ENCODE peak calls at places on chromosomes 16 and 17, in six cellular contexts. A, J, W, T, C and G are unnamed samples. For H3K4me1, the result is how much of the 10 kb centered on the place peaks cover.

GRCh38 chr17:14161419-14161818 is 75.2 kb downstream of the CDRT15 start:
- DNase-seq in A (no peak), J (no peak), W (no peak), T (no peak), C (no peak), G (no peak)

GRCh38 chr16:17358846-17359245 is 111.9 kb downstream of the XYLT1 start:
- DNase-seq in A (no peak), J (no peak), W (no peak), T (no peak), C (no peak), G (no peak)

GRCh38 chr17:36070427-36070826 is 6.4 kb downstream of the CCL18 start:
- DNase-seq in A (no peak), J (no peak), W (no peak), T (no peak), C (no peak), G (no peak)

GRCh38 chr16:35560637-35560984 is 2101.2 kb downstream of the TP53TG3F start:
- DNase-seq in A (no peak), J (no peak), W (no peak), T (no peak), C (no peak), G (no peak)

GRCh38 chr16:81630632-81631026 is 148.5 kb upstream of the PLCG2 start:
- DNase-seq in A (no peak), J (no peak), W (no peak), T (no peak), C (no peak), G (no peak)

GRCh38 chr16:80680839-80681238 is 123.6 kb downstream of the CDYL2 start:
- DNase-seq in A (no peak), J (no peak), W (peak), T (no peak), C (no peak), G (no peak)

GRCh38 chr17:21297026-21297520 is 12.6 kb downstream of the MAP2K3 start:
- DNase-seq in A (no peak), J (no peak), W (no peak), T (no peak), C (no peak), G (no peak)

GRCh38 chr17:35315283-35315682 is 58.1 kb downstream of the SLFN11 start:
- DNase-seq in A (peak), J (peak), W (no peak), T (no peak), C (no peak), G (peak)

GRCh38 chr17:48757524-48757961 is 29.0 kb upstream of the HOXB13 start:
- DNase-seq in A (no peak), J (no peak), W (no peak), T (peak), C (no peak), G (no peak)

DNA sequence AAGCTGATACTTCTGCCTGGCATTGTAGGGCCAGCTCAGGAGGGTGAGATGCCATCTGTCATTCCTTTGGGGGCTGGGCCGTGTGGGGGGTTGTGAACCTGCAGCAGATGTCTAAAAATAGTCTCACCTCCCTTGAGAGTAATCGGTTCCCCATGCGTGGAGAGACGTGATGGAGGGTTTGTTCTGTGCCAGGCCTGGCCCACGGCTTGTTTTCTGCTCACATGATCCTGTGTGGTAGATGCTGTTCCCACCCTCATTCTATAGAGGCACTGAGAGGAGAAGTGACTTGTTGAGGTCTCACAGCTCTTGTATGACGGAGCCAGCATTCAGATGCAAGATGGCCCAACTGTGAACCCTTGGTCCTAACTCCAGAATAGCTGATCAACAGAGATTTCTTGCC is 4.6 kb downstream of the IRF8 start:
- DNase-seq in A (no peak), J (no peak), W (peak), T (no peak), C (no peak), G (no peak)
- H3K4me1 ChIP-seq in A (under half), J (under half), W (half or more), T (under half), C (under half), G (under half)

GRCh38 chr17:43864161-43864706 is 17.3 kb downstream of the CD300LG start:
- DNase-seq in A (no peak), J (no peak), W (no peak), T (peak), C (no peak), G (no peak)

GRCh38 chr17:43860077-43860725 is 13.2 kb downstream of the CD300LG start:
- DNase-seq in A (no peak), J (peak), W (no peak), T (peak), C (no peak), G (no peak)

GRCh38 chr17:43858201-43858600 is 11.2 kb downstream of the CD300LG start:
- DNase-seq in A (no peak), J (no peak), W (no peak), T (peak), C (no peak), G (no peak)

GRCh38 chr17:43860927-43861622 is 14.1 kb downstream of the CD300LG start:
- DNase-seq in A (no peak), J (no peak), W (no peak), T (peak), C (no peak), G (no peak)

DNA sequence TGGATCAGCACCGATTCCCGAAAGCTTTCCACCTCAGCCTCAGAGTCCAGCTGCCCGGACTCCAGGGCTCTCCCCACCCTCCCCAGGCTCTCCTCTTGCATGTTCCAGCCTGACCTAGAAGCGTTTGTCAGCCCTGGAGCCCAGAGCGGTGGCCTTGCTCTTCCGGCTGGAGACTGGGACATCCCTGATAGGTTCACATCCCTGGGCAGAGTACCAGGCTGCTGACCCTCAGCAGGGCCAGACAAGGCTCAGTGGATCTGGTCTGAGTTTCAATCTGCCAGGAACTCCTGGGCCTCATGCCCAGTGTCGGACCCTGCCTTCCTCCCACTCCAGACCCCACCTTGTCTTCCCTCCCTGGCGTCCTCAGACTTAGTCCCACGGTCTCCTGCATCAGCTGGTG is 15.0 kb downstream of the CD300LG start:
- DNase-seq in A (no peak), J (no peak), W (no peak), T (peak), C (no peak), G (no peak)
- TF ChIP-seq CTCF in A (no peak), J (no peak), W (no peak), T (no peak), C (no peak), G (no peak)

GRCh38 chr16:72991211-72991610 is 56.7 kb downstream of the ZFHX3 start:
- DNase-seq in A (no peak), J (no peak), W (no peak), T (peak), C (no peak), G (no peak)
- H3K27ac ChIP-seq in A (peak), J (peak), W (no peak), T (peak), C (no peak), G (peak)

DNA sequence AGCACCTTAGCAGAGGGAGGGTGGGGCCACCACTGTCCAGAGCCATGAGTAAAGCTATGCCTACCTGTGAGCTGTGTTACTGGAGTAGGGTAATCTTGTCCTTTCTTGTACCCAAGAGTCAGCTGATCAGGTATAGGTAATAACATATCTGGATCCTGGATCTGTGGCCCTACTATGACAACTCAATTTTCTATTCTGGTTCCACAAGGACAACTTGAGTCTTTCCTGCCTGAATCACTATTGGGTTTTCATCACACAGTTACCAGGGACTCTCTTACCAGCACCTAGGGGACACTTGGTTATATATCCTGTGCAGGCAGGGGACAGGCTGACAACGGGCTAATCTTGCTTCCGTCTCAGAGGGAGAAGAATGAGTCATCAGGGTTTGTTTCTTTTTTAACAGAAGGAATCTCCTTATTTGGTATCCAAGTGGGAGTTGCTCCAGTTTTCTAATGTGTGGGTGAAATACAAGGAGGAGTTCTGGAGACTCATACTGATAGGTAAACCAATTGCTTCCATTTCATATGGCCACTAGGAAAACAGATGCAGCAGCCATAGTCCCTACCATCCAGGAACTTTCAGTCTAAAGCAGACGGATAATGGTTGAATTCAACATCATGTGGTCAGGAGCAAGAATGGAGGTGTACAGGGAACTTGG is 6.8 kb downstream of the ZNF267 start:
- DNase-seq in A (no peak), J (peak), W (no peak), T (no peak), C (no peak), G (peak)
- H3K4me1 ChIP-seq in A (under half), J (under half), W (under half), T (under half), C (under half), G (under half)

DNA sequence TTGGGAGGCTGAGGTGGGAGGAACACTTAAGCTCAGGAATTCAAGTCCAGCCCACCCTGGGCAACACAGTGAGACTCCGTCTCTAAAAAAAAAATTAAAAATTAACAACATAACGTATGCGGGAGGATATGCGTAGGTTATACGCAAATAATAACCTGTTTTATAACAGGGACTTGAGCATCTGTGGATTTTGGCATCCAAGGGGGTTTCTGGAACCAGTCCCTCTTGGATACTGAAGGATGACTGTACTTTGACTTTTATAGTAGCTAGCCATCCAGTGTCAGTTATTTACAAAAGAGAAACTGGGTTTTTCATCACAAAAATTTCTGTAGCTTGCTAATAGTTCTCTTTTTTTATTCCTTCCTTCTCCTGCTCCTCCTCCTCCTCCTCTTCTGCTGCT is 64.5 kb downstream of the TNRC6C start:
- DNase-seq in A (no peak), J (no peak), W (no peak), T (no peak), C (no peak), G (no peak)
- TF ChIP-seq CTCF in A (no peak), J (no peak), W (no peak), T (no peak), C (no peak), G (no peak)

GRCh38 chr17:12736526-12736925 is 52.8 kb upstream of the ARHGAP44 start:
- DNase-seq in A (no peak), J (no peak), W (no peak), T (no peak), C (no peak), G (no peak)
- H3K27ac ChIP-seq in A (no peak), J (peak), W (no peak), T (no peak), C (no peak), G (no peak)

GRCh38 chr17:73279704-73280103 is 18.0 kb upstream of the CPSF4L start:
- DNase-seq in A (no peak), J (no peak), W (no peak), T (no peak), C (no peak), G (no peak)
- H3K4me1 ChIP-seq in A (under half), J (under half), W (under half), T (under half), C (under half), G (under half)

GRCh38 chr16:10539256-10539655 is 41.1 kb downstream of the EMP2 start:
- DNase-seq in A (no peak), J (no peak), W (no peak), T (no peak), C (no peak), G (peak)
- TF ChIP-seq CTCF in A (no peak), J (no peak), W (no peak), T (no peak), C (no peak), G (no peak)